ENCODE peak calls at places on chromosomes 6 and 20, in six cellular contexts. One of them, this sample, is unnamed.

GRCh38 chr6:134891633-134892032 is 58.3 kb downstream of the ALDH8A1 start:
- ATAC-seq in A549: no peak
- ATAC-seq in GM12878: no peak
- ATAC-seq in upper lobe of left lung: no peak
- ATAC-seq in HepG2: no peak
- ATAC-seq in K562: no peak
- ATAC-seq in this sample: no peak

GRCh38 chr20:10863337-10864060 is 189.7 kb upstream of the JAG1 start:
- ATAC-seq in HepG2: no peak
- ATAC-seq in K562: no peak
- ATAC-seq in upper lobe of left lung: peak
- ATAC-seq in A549: no peak
- ATAC-seq in GM12878: no peak
- ATAC-seq in this sample: peak

GRCh38 chr20:4835244-4836177 is 113.8 kb downstream of the PRND start:
- ATAC-seq in A549: no peak
- ATAC-seq in upper lobe of left lung: peak
- ATAC-seq in GM12878: no peak
- ATAC-seq in K562: no peak
- ATAC-seq in HepG2: peak
- ATAC-seq in this sample: peak

GRCh38 chr6:168877821-168878282 is 375.8 kb downstream of the THBS2 start:
- ATAC-seq in K562: peak
- ATAC-seq in GM12878: no peak
- ATAC-seq in A549: peak
- ATAC-seq in upper lobe of left lung: peak
- ATAC-seq in HepG2: peak
- ATAC-seq in this sample: no peak

GRCh38 chr6:167957626-167958025 is 39.8 kb upstream of the KIF25 start:
- ATAC-seq in A549: no peak
- ATAC-seq in GM12878: no peak
- ATAC-seq in K562: no peak
- ATAC-seq in upper lobe of left lung: no peak
- ATAC-seq in HepG2: no peak
- ATAC-seq in this sample: no peak

GRCh38 chr20:60345106-60345505 is 386.9 kb downstream of the CDH26 start:
- ATAC-seq in A549: no peak
- ATAC-seq in K562: no peak
- ATAC-seq in GM12878: no peak
- ATAC-seq in upper lobe of left lung: no peak
- ATAC-seq in HepG2: no peak
- ATAC-seq in this sample: no peak

GRCh38 chr6:96704713-96705112 is 132.6 kb downstream of the GPR63 start:
- ATAC-seq in HepG2: no peak
- ATAC-seq in A549: no peak
- ATAC-seq in GM12878: peak
- ATAC-seq in K562: no peak
- ATAC-seq in upper lobe of left lung: no peak
- ATAC-seq in this sample: no peak

GRCh38 chr6:135937126-135937525 is 85.6 kb downstream of the PDE7B start:
- ATAC-seq in HepG2: no peak
- ATAC-seq in A549: no peak
- ATAC-seq in K562: no peak
- ATAC-seq in GM12878: no peak
- ATAC-seq in upper lobe of left lung: peak
- ATAC-seq in this sample: no peak

GRCh38 chr20:33002087-33002808 is 2.0 kb downstream of the SUN5 start:
- ATAC-seq in GM12878: no peak
- ATAC-seq in upper lobe of left lung: no peak
- ATAC-seq in A549: no peak
- ATAC-seq in K562: peak
- ATAC-seq in HepG2: no peak
- ATAC-seq in this sample: no peak

GRCh38 chr6:137683886-137684285 is 183.2 kb upstream of the TNFAIP3 start:
- ATAC-seq in upper lobe of left lung: no peak
- ATAC-seq in K562: no peak
- ATAC-seq in GM12878: no peak
- ATAC-seq in HepG2: no peak
- ATAC-seq in A549: no peak
- ATAC-seq in this sample: no peak

GRCh38 chr6:166736606-166737005 is 109.6 kb upstream of the RPS6KA2 start:
- ATAC-seq in K562: no peak
- ATAC-seq in HepG2: no peak
- ATAC-seq in upper lobe of left lung: no peak
- ATAC-seq in A549: peak
- ATAC-seq in GM12878: no peak
- ATAC-seq in this sample: no peak

GRCh38 chr20:58753267-58753928 is 60.8 kb downstream of the NPEPL1 start:
- ATAC-seq in A549: no peak
- ATAC-seq in K562: no peak
- ATAC-seq in GM12878: no peak
- ATAC-seq in HepG2: no peak
- ATAC-seq in upper lobe of left lung: no peak
- ATAC-seq in this sample: no peak
- TF ChIP-seq EP300 in A549: no peak
- TF ChIP-seq EP300 in K562: no peak
- TF ChIP-seq EP300 in GM12878: no peak
- TF ChIP-seq EP300 in HepG2: no peak
- TF ChIP-seq EP300 in upper lobe of left lung: no peak
- TF ChIP-seq EP300 in this sample: no peak

DNA sequence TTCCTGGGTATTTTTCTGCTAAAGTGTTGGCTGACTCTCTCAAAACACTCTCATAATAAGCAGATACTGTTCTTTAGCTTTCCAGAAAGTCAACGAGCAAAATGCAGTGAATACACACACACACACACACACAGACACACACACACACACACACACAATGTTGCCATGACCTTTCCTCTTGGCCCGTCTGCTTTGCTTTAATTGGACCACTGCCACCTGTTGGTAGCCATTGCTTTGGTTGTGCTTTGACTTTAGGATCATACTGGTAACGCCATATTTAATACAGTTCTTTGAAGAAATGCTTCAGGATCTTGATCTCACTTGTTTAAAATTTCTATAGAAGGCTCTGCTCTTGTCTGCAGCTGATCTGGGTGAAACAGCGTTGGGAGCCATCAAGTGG is 4.4 kb downstream of the FIG4 start:
- ATAC-seq in upper lobe of left lung: no peak
- ATAC-seq in HepG2: no peak
- ATAC-seq in K562: no peak
- ATAC-seq in A549: no peak
- ATAC-seq in GM12878: no peak
- ATAC-seq in this sample: no peak
- TF ChIP-seq CTCF in upper lobe of left lung: no peak
- TF ChIP-seq CTCF in HepG2: peak
- TF ChIP-seq CTCF in K562: peak
- TF ChIP-seq CTCF in A549: no peak
- TF ChIP-seq CTCF in GM12878: peak
- TF ChIP-seq CTCF in this sample: no peak

GRCh38 chr6:85867595-85867994 is 224.9 kb upstream of the SYNCRIP start:
- ATAC-seq in A549: no peak
- ATAC-seq in HepG2: no peak
- ATAC-seq in upper lobe of left lung: no peak
- ATAC-seq in GM12878: no peak
- ATAC-seq in K562: no peak
- ATAC-seq in this sample: no peak
- H3K27ac ChIP-seq in A549: no peak
- H3K27ac ChIP-seq in HepG2: no peak
- H3K27ac ChIP-seq in upper lobe of left lung: no peak
- H3K27ac ChIP-seq in GM12878: no peak
- H3K27ac ChIP-seq in K562: no peak
- H3K27ac ChIP-seq in this sample: no peak

DNA sequence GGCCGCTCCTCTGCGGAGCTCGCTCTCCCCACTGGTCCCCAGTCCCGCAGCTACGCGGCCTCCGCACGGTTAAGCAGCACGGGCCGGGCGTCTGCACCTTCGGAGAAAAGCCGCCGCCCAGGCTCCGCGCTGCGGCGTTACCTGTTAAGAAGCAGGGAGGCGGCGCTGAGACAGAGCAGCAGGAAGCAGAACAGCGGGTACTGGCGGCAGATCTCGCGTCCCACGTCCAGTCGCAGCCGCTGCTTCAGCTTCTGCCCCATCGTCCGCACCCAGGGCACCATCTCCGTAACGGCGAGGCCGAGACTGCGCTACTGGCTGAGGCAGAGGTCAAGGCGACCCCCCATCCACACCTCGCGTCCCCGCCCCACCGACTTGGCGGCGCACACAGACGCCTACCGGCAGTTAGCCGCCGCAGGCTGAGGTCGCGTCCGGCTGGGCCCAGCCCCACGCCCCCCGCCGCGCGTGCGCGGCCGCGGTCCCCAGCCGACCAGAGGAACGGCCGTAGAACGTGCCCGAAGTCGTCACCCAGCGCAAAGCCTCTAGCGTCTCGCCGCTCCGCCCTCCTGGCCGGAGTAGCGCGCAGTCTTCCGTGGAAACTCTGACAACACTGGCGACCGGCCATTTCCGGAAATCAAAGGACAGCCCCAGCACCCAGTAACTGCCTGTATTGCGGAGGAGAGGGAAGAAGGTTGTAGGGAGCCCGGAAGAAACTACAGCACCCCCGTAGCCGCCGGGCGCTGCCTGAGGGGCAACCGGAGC is at the start of gene SNX14:
- ATAC-seq in K562: peak
- ATAC-seq in upper lobe of left lung: peak
- ATAC-seq in A549: peak
- ATAC-seq in GM12878: peak
- ATAC-seq in HepG2: peak
- ATAC-seq in this sample: peak
- TF ChIP-seq EP300 in K562: peak
- TF ChIP-seq EP300 in upper lobe of left lung: no peak
- TF ChIP-seq EP300 in A549: no peak
- TF ChIP-seq EP300 in GM12878: no peak
- TF ChIP-seq EP300 in HepG2: peak
- TF ChIP-seq EP300 in this sample: peak

DNA sequence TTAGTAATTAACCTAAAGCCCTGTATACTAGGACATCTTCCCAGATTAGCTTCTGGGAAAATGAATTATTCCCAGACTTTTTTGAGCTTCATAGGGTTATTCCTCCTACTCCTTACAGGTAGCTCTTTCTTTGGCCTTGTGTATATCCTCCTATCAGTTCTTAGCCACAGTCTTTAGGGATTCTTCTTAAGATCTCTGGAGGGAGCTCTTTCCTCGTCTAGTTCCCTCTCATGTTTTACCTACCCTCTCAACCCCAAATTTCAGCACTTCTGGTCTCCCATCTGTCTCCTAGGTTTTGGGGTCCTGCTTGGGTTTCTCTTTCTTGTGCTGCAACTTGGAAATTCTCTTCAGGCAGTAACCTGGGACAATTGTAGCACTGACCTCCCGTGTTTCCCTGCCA is 46.4 kb upstream of the SLC35B3 start:
- ATAC-seq in upper lobe of left lung: no peak
- ATAC-seq in GM12878: no peak
- ATAC-seq in A549: no peak
- ATAC-seq in K562: no peak
- ATAC-seq in HepG2: no peak
- ATAC-seq in this sample: no peak
- TF ChIP-seq CTCF in upper lobe of left lung: no peak
- TF ChIP-seq CTCF in GM12878: no peak
- TF ChIP-seq CTCF in A549: no peak
- TF ChIP-seq CTCF in K562: peak
- TF ChIP-seq CTCF in HepG2: no peak
- TF ChIP-seq CTCF in this sample: no peak

DNA sequence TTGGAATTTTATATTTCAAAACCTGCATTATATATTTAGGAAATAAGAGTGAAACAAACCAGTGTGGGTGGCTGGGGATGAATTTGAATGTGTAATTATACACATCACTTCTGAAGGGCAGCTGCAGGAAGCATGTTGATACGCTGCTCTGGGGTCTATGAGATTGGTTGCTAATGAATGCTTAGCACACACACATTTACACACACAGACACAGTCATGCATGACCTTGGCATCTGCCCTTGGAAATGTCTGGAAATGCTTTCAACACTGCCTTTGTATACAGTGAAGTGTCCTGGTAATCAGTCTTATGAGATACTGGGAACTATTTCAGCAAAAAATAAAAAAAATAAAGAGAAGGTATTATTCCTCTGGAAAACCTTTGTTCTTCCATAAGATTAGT is 83.4 kb downstream of the ELOVL4 start:
- ATAC-seq in K562: no peak
- ATAC-seq in HepG2: no peak
- ATAC-seq in GM12878: no peak
- ATAC-seq in upper lobe of left lung: no peak
- ATAC-seq in A549: no peak
- ATAC-seq in this sample: no peak
- H3K27ac ChIP-seq in K562: no peak
- H3K27ac ChIP-seq in HepG2: no peak
- H3K27ac ChIP-seq in GM12878: no peak
- H3K27ac ChIP-seq in upper lobe of left lung: no peak
- H3K27ac ChIP-seq in A549: no peak
- H3K27ac ChIP-seq in this sample: no peak

GRCh38 chr6:61835214-61835613 is 450.8 kb downstream of the KHDRBS2 start:
- ATAC-seq in A549: no peak
- ATAC-seq in K562: no peak
- ATAC-seq in upper lobe of left lung: no peak
- ATAC-seq in HepG2: no peak
- ATAC-seq in GM12878: no peak
- ATAC-seq in this sample: no peak

DNA sequence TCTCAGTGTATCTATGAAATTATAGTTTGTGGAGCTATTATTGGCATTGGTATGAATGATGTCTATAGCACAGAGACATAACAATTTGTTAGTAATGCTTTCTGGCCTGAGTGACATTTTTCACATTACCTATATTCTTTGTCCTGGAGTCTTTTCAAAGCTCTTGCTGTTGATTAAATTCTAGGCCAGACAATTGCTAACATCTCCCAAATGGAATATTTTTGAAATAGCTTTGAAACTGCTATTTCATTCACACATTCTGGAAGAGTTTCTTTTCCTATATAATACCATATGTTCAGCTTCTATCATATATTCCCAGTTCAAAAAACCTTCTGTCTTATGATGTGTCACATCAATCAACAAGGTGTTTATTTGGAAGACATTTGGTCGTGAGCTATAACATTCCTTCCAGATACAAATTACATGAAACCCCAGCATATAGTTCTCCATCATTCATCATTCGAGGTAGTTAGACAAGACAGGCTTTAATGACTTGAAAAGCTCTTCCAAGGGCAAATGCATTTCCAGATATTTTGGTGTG is 452.8 kb downstream of the KHDRBS2 start:
- ATAC-seq in A549: no peak
- ATAC-seq in K562: no peak
- ATAC-seq in upper lobe of left lung: no peak
- ATAC-seq in GM12878: no peak
- ATAC-seq in HepG2: no peak
- ATAC-seq in this sample: no peak
- TF ChIP-seq EP300 in A549: no peak
- TF ChIP-seq EP300 in K562: no peak
- TF ChIP-seq EP300 in upper lobe of left lung: no peak
- TF ChIP-seq EP300 in GM12878: no peak
- TF ChIP-seq EP300 in HepG2: no peak
- TF ChIP-seq EP300 in this sample: no peak

GRCh38 chr20:57951549-57951948 is 241.7 kb upstream of the PMEPA1 start:
- ATAC-seq in K562: no peak
- ATAC-seq in A549: no peak
- ATAC-seq in HepG2: no peak
- ATAC-seq in upper lobe of left lung: no peak
- ATAC-seq in GM12878: no peak
- ATAC-seq in this sample: no peak
- TF ChIP-seq CTCF in K562: no peak
- TF ChIP-seq CTCF in A549: no peak
- TF ChIP-seq CTCF in HepG2: no peak
- TF ChIP-seq CTCF in upper lobe of left lung: no peak
- TF ChIP-seq CTCF in GM12878: no peak
- TF ChIP-seq CTCF in this sample: no peak